ENCODE peak calls at places on chromosomes 7 and 10, in four cellular contexts. J is CD4-positive, alpha-beta memory T cell; E is heart right ventricle; Q is transverse colon. I is an unnamed sample.
A peak's percentile ranks its signal among the peaks of the same experiment; 100 is the strongest.

GRCh38 chr10:122664501-122664900 is 35.1 kb downstream of the C10orf120 start:
- DNase-seq in Q (no peak), J (no peak), E (no peak), I (no peak)

GRCh38 chr7:155357573-155358041 is 59.9 kb downstream of the INSIG1 start:
- DNase-seq in J (no peak), E (no peak), Q (no peak), I (no peak)

GRCh38 chr7:100547872-100548271 is 8.9 kb downstream of the AGFG2 start:
- DNase-seq in J (no peak), Q (no peak), E (no peak), I (no peak)

GRCh38 chr10:116699783-116700150 is 42.6 kb downstream of the HSPA12A start:
- DNase-seq in Q (no peak), J (no peak), E (no peak), I (no peak)

GRCh38 chr7:30364773-30365172 is 80.4 kb downstream of the ZNRF2 start:
- DNase-seq in E (no peak), J (no peak), Q (no peak), I (no peak)

GRCh38 chr10:22658745-22659410 is 55.5 kb downstream of the PIP4K2A start:
- DNase-seq in E (no peak), J (no peak), Q (no peak), I (no peak)

GRCh38 chr10:74244097-74244685 is 93.2 kb downstream of the ADK start:
- DNase-seq in E (no peak), J (peak; percentile 36), Q (no peak), I (no peak)

GRCh38 chr7:16203065-16203464 is 218.3 kb downstream of the CRPPA start:
- DNase-seq in E (no peak), J (no peak), Q (peak; percentile 66), I (no peak)

GRCh38 chr10:25815236-25815635 is 118.8 kb upstream of the MYO3A start:
- DNase-seq in J (no peak), Q (no peak), E (no peak), I (no peak)

GRCh38 chr7:152435384-152436278 is at the start of gene KMT2C:
- DNase-seq in Q (peak; percentile 68), E (peak; percentile 69), J (peak; percentile 62), I (peak; percentile 29)

GRCh38 chr7:159068893-159069448 is 75.7 kb downstream of the VIPR2 start:
- DNase-seq in J (no peak), E (no peak), Q (no peak), I (no peak)

GRCh38 chr7:45709168-45710034 is 135.2 kb downstream of the ADCY1 start:
- DNase-seq in J (no peak), Q (peak; percentile 31), E (peak; percentile 52), I (peak; percentile 70)

GRCh38 chr7:43612599-43613589 is 30.0 kb downstream of the STK17A start:
- DNase-seq in Q (no peak), E (no peak), J (no peak), I (no peak)

GRCh38 chr10:663844-664243 is 25.6 kb downstream of the DIP2C start:
- DNase-seq in J (no peak), Q (peak; percentile 6), E (no peak), I (no peak)

DNA sequence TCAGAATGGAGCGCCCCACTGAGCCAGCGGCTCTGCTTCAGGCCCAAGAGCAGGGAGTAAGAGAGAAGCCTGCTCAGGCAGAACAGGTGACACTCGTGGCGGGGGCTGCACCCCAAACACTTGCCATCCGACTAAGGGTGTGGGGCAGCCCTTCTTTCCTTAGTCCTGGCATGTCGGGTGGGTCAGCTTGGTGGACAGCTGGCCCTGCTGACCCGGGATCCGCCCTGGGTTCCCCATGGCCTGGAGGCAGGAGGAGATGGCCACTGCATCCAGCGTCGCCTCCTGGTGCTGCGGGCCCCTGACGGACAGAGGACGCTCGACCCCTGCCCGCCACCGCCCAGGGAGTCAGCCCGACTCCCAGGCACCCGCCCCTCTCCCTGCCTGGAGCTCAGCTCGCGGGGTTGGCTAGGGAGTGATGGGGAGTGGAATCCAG is 1.2 kb upstream of the PAOX start:
- DNase-seq in E (no peak), Q (no peak), J (no peak), I (no peak)
- H3K4me3 ChIP-seq in E (peak overlapping the region; percentile 90), Q (peak overlapping the region; percentile 62), J (peak overlapping the region; percentile 96), I (peak overlapping the region; percentile 97)

DNA sequence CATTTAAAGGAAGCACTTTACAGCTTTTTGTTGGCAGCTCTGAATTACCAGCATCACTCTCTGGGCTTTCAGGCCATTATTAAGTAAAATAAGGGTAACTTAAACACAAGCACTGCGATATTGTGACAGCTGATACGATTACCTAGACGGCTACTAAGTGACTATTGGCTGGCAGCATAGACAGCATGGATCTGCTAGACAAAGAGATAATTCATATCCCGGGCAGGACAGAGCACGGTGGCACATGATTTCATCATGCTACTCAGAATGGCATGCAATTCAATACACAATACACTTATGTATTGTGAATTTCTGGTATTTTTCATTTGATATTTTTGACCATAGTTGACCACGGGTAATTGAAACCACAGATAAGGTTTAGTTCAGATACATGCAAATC is 522.0 kb upstream of the LRRN3 start:
- DNase-seq in Q (no peak), J (no peak), E (no peak), I (no peak)
- H3K27ac ChIP-seq in Q (no peak overlapping the region), J (no peak overlapping the region), E (no peak overlapping the region), I (no peak overlapping the region)

DNA sequence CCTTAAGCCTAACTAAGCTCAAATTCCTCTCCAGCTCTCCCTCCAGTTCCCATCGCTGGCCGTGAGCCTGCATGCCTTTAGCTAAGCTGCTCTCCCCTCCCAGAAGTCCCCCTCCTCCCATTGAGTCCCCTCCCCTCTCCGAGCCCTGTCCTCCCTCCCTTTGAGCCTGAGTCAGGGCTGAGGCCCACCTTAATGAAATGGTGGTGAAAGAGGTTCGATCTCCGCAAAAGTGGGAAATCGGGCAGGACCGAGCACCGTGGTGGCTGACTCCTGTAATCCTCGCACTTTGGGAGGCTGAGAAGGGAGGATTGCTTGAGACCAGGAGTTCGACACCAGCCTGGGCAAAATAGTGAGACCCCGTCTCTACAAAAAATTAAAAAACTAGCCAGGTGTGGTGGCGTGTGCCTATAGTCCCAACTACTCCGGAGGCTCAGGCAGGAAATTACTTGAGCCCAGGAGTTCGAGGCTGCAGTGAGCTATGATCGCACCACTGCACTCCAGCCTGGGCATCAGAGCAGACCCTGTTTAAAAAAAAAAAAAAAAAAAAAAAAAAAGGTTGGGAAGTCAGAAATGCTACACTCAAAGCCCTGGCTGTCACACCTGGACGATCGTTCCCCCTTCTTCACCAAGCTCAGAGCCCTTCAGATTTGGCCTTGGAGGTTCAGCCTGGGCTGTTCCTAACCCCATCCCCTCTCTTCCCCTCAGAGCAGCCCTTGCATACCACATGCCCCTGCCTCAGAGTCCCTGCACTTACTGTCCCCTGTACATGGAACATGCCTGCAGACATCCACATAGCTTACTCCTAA is 993 bp upstream of the CLDN3 start:
- DNase-seq in J (no peak), E (no peak), Q (no peak), I (no peak)
- H3K4me3 ChIP-seq in J (no peak overlapping the region), E (no peak overlapping the region), Q (peak overlapping the region; percentile 54), I (no peak overlapping the region)

GRCh38 chr10:103793429-103793828 is 61.9 kb downstream of the SH3PXD2A start:
- DNase-seq in Q (peak; percentile 51), E (no peak), J (no peak), I (no peak)
- H3K27ac ChIP-seq in Q (peak overlapping the region; percentile 86), E (no peak overlapping the region), J (no peak overlapping the region), I (no peak overlapping the region)

GRCh38 chr10:6116806-6117205 is 28.0 kb downstream of the RBM17 start:
- DNase-seq in J (no peak), E (no peak), Q (no peak), I (no peak)

GRCh38 chr10:6119962-6120361 is 31.1 kb downstream of the RBM17 start:
- DNase-seq in E (no peak), J (no peak), Q (peak; percentile 69), I (no peak)

GRCh38 chr10:6115824-6116350 is 27.1 kb downstream of the RBM17 start:
- DNase-seq in E (no peak), J (no peak), Q (no peak), I (no peak)

GRCh38 chr10:6119423-6119822 is 30.6 kb downstream of the RBM17 start:
- DNase-seq in J (no peak), E (no peak), Q (no peak), I (no peak)

DNA sequence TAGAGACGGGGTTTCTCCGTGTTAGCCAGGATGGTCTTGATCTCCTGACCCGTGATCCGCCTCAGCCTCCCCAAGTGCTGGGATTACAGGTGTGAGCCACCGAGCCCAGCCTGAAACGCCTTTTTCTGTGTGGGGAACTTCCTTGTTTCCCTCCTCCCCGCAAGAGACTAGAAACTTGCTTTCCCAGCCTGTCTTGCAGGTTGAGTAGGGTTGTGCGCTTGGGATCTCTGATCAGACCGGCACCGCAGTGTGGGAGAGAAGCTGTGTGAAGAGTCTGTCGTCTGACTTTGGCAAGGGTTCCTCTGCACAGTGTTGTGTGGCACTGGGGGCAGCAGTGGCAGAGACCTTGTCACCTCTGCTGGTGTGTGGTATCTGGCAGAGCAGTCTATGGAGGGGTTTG is 28.9 kb downstream of the RBM17 start:
- DNase-seq in E (no peak), Q (no peak), J (no peak), I (no peak)
- H3K4me3 ChIP-seq in E (no peak overlapping the region), Q (no peak overlapping the region), J (no peak overlapping the region), I (no peak overlapping the region)

GRCh38 chr10:88983206-88983605 is 7.4 kb upstream of the FAS start:
- DNase-seq in E (no peak), J (no peak), Q (no peak), I (no peak)

GRCh38 chr10:88982360-88982759 is 8.2 kb upstream of the FAS start:
- DNase-seq in E (no peak), J (no peak), Q (no peak), I (no peak)

GRCh38 chr10:88981435-88981834 is 9.2 kb upstream of the FAS start:
- DNase-seq in E (no peak), J (no peak), Q (no peak), I (no peak)

GRCh38 chr10:88984525-88984924 is 6.1 kb upstream of the FAS start:
- DNase-seq in E (no peak), J (no peak), Q (no peak), I (no peak)

GRCh38 chr10:88983939-88984338 is 6.7 kb upstream of the FAS start:
- DNase-seq in E (no peak), Q (no peak), J (no peak), I (no peak)
- H3K27ac ChIP-seq in E (peak overlapping the region; percentile 4), Q (peak overlapping the region; percentile 83), J (no peak overlapping the region), I (peak overlapping the region; percentile 53)

GRCh38 chr10:60237977-60238376 is 151.7 kb downstream of the ANK3 start:
- DNase-seq in Q (no peak), E (no peak), J (no peak), I (no peak)
- H3K4me3 ChIP-seq in Q (no peak overlapping the region), E (no peak overlapping the region), J (peak overlapping the region; percentile 25), I (no peak overlapping the region)

GRCh38 chr7:27753863-27754262 is 13.9 kb downstream of the TAX1BP1 start:
- DNase-seq in J (no peak), E (no peak), Q (no peak), I (no peak)

GRCh38 chr7:27756298-27756697 is 16.3 kb downstream of the TAX1BP1 start:
- DNase-seq in J (no peak), E (no peak), Q (no peak), I (no peak)

GRCh38 chr7:27750336-27750735 is 10.4 kb downstream of the TAX1BP1 start:
- DNase-seq in E (no peak), J (no peak), Q (no peak), I (no peak)

GRCh38 chr7:27747969-27748368 is 8.0 kb downstream of the TAX1BP1 start:
- DNase-seq in E (no peak), J (no peak), Q (no peak), I (no peak)

GRCh38 chr7:27751888-27752660 is 12.1 kb downstream of the TAX1BP1 start:
- DNase-seq in Q (no peak), E (no peak), J (no peak), I (no peak)
- H3K27ac ChIP-seq in Q (no peak overlapping the region), E (no peak overlapping the region), J (no peak overlapping the region), I (no peak overlapping the region)

GRCh38 chr7:98870071-98870651 is 347 bp upstream of the TMEM130 start:
- DNase-seq in E (peak; percentile 39), Q (peak; percentile 26), J (peak; percentile 45), I (no peak)
- H3K4me3 ChIP-seq in E (peak overlapping the region; percentile 28), Q (peak overlapping the region; percentile 50), J (peak overlapping the region; percentile 24), I (peak overlapping the region; percentile 46)

I was measured in gastrocnemius medialis.